ENCODE peak calls at places on chromosomes 11 and 22, in eight cellular contexts. Y is hypothalamus; R is DMS153; F is iPS-NIHi11; D is RCC 7860; X is stimulated activated CD4-positive, alpha-beta T cell treated with anti-CD3 and anti-CD28 coated beads, TNF-alpha, amount 100 ng/mL, for 1 hour; I is HFFc6; V is H54. O is an unnamed sample.

GRCh38 chr22:46995501-46996360 is 233.3 kb downstream of the TBC1D22A start:
- DNase-seq in V (no peak), I (no peak), Y (no peak), R (no peak), F (no peak), X (no peak), D (no peak), O (no peak)

GRCh38 chr11:803770-804598 is 1.0 kb downstream of the PIDD1 start:
- DNase-seq in R (peak), X (no peak), V (no peak), D (no peak), F (no peak), I (no peak), Y (no peak), O (no peak)

GRCh38 chr22:26502688-26503561 is 9.3 kb downstream of the TFIP11 start:
- DNase-seq in R (peak), V (no peak), X (peak), Y (no peak), F (peak), I (peak), D (no peak), O (peak)

GRCh38 chr22:31269892-31270574 is 22.3 kb downstream of the PIK3IP1 start:
- DNase-seq in X (no peak), Y (no peak), V (no peak), I (no peak), F (peak), D (no peak), R (no peak), O (no peak)

GRCh38 chr11:11505701-11506100 is 116.1 kb downstream of the GALNT18 start:
- DNase-seq in F (no peak), I (no peak), X (no peak), R (no peak), Y (no peak), D (no peak), V (no peak), O (no peak)

GRCh38 chr11:13486926-13487660 is 8.7 kb downstream of the PTH start:
- DNase-seq in Y (no peak), D (no peak), R (peak), F (peak), X (no peak), I (no peak), V (no peak), O (no peak)

GRCh38 chr11:35290876-35291275 is 128.5 kb downstream of the SLC1A2 start:
- DNase-seq in F (no peak), V (no peak), I (no peak), R (no peak), Y (no peak), D (peak), X (no peak), O (no peak)

GRCh38 chr11:122478986-122479385 is 176.5 kb upstream of the UBASH3B start:
- DNase-seq in Y (no peak), V (no peak), R (no peak), I (no peak), D (no peak), X (no peak), F (no peak), O (no peak)

GRCh38 chr11:115333951-115334350 is 170.3 kb downstream of the CADM1 start:
- DNase-seq in I (no peak), F (no peak), V (no peak), D (no peak), Y (no peak), R (no peak), X (no peak), O (no peak)

GRCh38 chr11:63490551-63491239 is at the start of gene PLAAT5:
- DNase-seq in F (no peak), Y (peak), X (no peak), I (no peak), R (no peak), D (no peak), V (no peak), O (no peak)

GRCh38 chr11:8168485-8169257 is at the start of gene RIC3:
- DNase-seq in D (no peak), X (peak), V (no peak), R (peak), Y (peak), I (no peak), F (peak), O (peak)

GRCh38 chr11:19191530-19192169 is 10.1 kb downstream of the CSRP3 start:
- DNase-seq in X (no peak), R (no peak), V (no peak), Y (no peak), I (no peak), F (no peak), D (no peak), O (no peak)

GRCh38 chr11:118522571-118523072 is 4.7 kb upstream of the TTC36 start:
- DNase-seq in Y (no peak), I (peak), R (no peak), F (peak), V (no peak), D (no peak), X (no peak), O (peak)

O was measured in NCI-H1092 treated with DMSO at 0.1 percent for 48 hours.